ENCODE peak calls at places on chromosomes 13 and 19, in eight cellular contexts. Y is non-pigmented ciliary epithelial cell; H is neural progenitor cell; D is stimulated activated CD4-positive, alpha-beta T cell treated with anti-CD3 and anti-CD28 coated beads, Interleukin-2, amount 100 ng/mL, for 48 hours; A is fibroblast of the conjunctiva; C is head of caudate nucleus; W is activated T-helper 9 cell treated with anti-CD3 and anti-CD28 coated beads, Interleukin-2, amount 50 U/mL, for 16 hours; B is GM19239. I is an unnamed sample.

GRCh38 chr19:28049875-28050274 is 1163.1 kb downstream of the UQCRFS1 start:
- DNase-seq in Y (no peak), H (no peak), D (no peak), A (no peak), C (no peak), W (no peak), B (no peak), I (no peak)

GRCh38 chr13:108919036-108919907 is 289.9 kb downstream of the MYO16 start:
- DNase-seq in Y (no peak), H (no peak), D (no peak), A (no peak), C (no peak), W (no peak), B (no peak), I (no peak)

GRCh38 chr19:32339988-32340874 is 5.2 kb upstream of the ZNF507 start:
- DNase-seq in Y (no peak), H (peak), D (peak), A (no peak), C (peak), W (peak), B (peak), I (peak)

GRCh38 chr19:10228393-10228792 is 2.7 kb downstream of the S1PR2 start:
- DNase-seq in Y (no peak), H (no peak), D (no peak), A (no peak), C (no peak), W (no peak), B (no peak), I (no peak)

GRCh38 chr13:61350351-61350750 is 65.3 kb downstream of the PCDH20 start:
- DNase-seq in Y (no peak), H (no peak), D (no peak), A (no peak), C (no peak), W (no peak), B (no peak), I (no peak)

GRCh38 chr13:42803563-42804212 is 22.3 kb downstream of the FAM216B start:
- DNase-seq in Y (no peak), H (no peak), D (no peak), A (peak), C (no peak), W (no peak), B (no peak), I (no peak)

GRCh38 chr13:103358245-103358932 is 292.2 kb upstream of the SLC10A2 start:
- DNase-seq in Y (no peak), H (no peak), D (no peak), A (no peak), C (no peak), W (no peak), B (no peak), I (no peak)

GRCh38 chr19:19278315-19278714 is 5.2 kb upstream of the TM6SF2 start:
- DNase-seq in Y (no peak), H (no peak), D (no peak), A (no peak), C (no peak), W (no peak), B (no peak), I (no peak)

GRCh38 chr13:41985788-41986508 is 25.0 kb upstream of the VWA8 start:
- DNase-seq in Y (no peak), H (no peak), D (no peak), A (peak), C (no peak), W (no peak), B (no peak), I (no peak)

GRCh38 chr13:46667687-46668281 is 114.8 kb downstream of the LRCH1 start:
- DNase-seq in Y (no peak), H (no peak), D (no peak), A (no peak), C (no peak), W (no peak), B (peak), I (no peak)

GRCh38 chr19:5775668-5776309 is 8.8 kb downstream of the PRR22 start:
- DNase-seq in Y (no peak), H (no peak), D (no peak), A (peak), C (no peak), W (no peak), B (no peak), I (no peak)

GRCh38 chr19:12034196-12034595 is 1.3 kb downstream of the ZNF433 start:
- DNase-seq in Y (no peak), H (no peak), D (no peak), A (no peak), C (no peak), W (no peak), B (no peak), I (no peak)

GRCh38 chr19:16235811-16236710 is 38.4 kb downstream of the AP1M1 start:
- DNase-seq in Y (no peak), H (no peak), D (no peak), A (no peak), C (no peak), W (no peak), B (no peak), I (no peak)

GRCh38 chr19:48770223-48770622 is 14.9 kb downstream of the FGF21 start:
- DNase-seq in Y (peak), H (no peak), D (no peak), A (no peak), C (no peak), W (no peak), B (no peak), I (no peak)

GRCh38 chr13:80977168-80977567 is 636.2 kb upstream of the SPRY2 start:
- DNase-seq in Y (no peak), H (no peak), D (no peak), A (no peak), C (no peak), W (no peak), B (no peak), I (no peak)

GRCh38 chr19:28889941-28890645 is 322.9 kb downstream of the UQCRFS1 start:
- DNase-seq in Y (no peak), H (no peak), D (no peak), A (no peak), C (no peak), W (no peak), B (no peak), I (no peak)

GRCh38 chr13:44815507-44816074 is 173.7 kb downstream of the NUFIP1 start:
- DNase-seq in Y (peak), H (peak), D (peak), A (peak), C (peak), W (no peak), B (peak), I (peak)

GRCh38 chr13:76968041-76968440 is 19.7 kb downstream of the ACOD1 start:
- DNase-seq in Y (no peak), H (no peak), D (no peak), A (no peak), C (no peak), W (no peak), B (no peak), I (no peak)

GRCh38 chr19:55340784-55341147 is 1.1 kb downstream of the KMT5C start:
- DNase-seq in Y (no peak), H (peak), D (no peak), A (no peak), C (peak), W (no peak), B (no peak), I (no peak)

GRCh38 chr19:41299755-41300089 is 10.2 kb upstream of the CCDC97 start:
- DNase-seq in Y (peak), H (no peak), D (no peak), A (peak), C (no peak), W (peak), B (no peak), I (no peak)

GRCh38 chr19:29512748-29513147 is 13.0 kb upstream of the VSTM2B start:
- DNase-seq in Y (no peak), H (no peak), D (no peak), A (no peak), C (no peak), W (no peak), B (no peak), I (no peak)

GRCh38 chr19:29004796-29005195 is 208.2 kb downstream of the UQCRFS1 start:
- DNase-seq in Y (no peak), H (no peak), D (no peak), A (no peak), C (no peak), W (no peak), B (no peak), I (no peak)

GRCh38 chr13:71320452-71320851 is 546.6 kb downstream of the DACH1 start:
- DNase-seq in Y (no peak), H (peak), D (no peak), A (peak), C (no peak), W (no peak), B (no peak), I (peak)

GRCh38 chr13:24605923-24606372 is 74.3 kb upstream of the ATP12A start:
- DNase-seq in Y (no peak), H (peak), D (no peak), A (no peak), C (no peak), W (no peak), B (no peak), I (no peak)

GRCh38 chr19:703651-704446 is 4.9 kb upstream of the PALM start:
- DNase-seq in Y (no peak), H (peak), D (peak), A (no peak), C (peak), W (peak), B (peak), I (peak)